ENCODE peak calls at places on chromosomes 6 and 20, in nine cellular contexts. One of them, this sample, is unnamed.

GRCh38 chr6:6596529-6596928 is 8.0 kb downstream of the LY86 start:
- DNase-seq in Panc1: no peak
- DNase-seq in stomach: no peak
- DNase-seq in H1: no peak
- DNase-seq in GM23338: no peak
- DNase-seq in GM12878: no peak
- DNase-seq in spleen: no peak
- DNase-seq in transverse colon: no peak
- DNase-seq in endothelial cell of umbilical vein: no peak
- DNase-seq in this sample: no peak

GRCh38 chr20:42442728-42443127 is 747.0 kb downstream of the PTPRT start:
- DNase-seq in Panc1: no peak
- DNase-seq in H1: no peak
- DNase-seq in GM12878: no peak
- DNase-seq in stomach: no peak
- DNase-seq in GM23338: no peak
- DNase-seq in transverse colon: no peak
- DNase-seq in spleen: no peak
- DNase-seq in endothelial cell of umbilical vein: no peak
- DNase-seq in this sample: no peak

GRCh38 chr6:70956451-70957283 is at the start of gene B3GAT2:
- DNase-seq in GM23338: peak
- DNase-seq in transverse colon: no peak
- DNase-seq in stomach: no peak
- DNase-seq in Panc1: no peak
- DNase-seq in endothelial cell of umbilical vein: peak
- DNase-seq in H1: peak
- DNase-seq in GM12878: no peak
- DNase-seq in spleen: peak
- DNase-seq in this sample: no peak

GRCh38 chr6:155317186-155317585 is 2.9 kb upstream of the TFB1M start:
- DNase-seq in spleen: no peak
- DNase-seq in endothelial cell of umbilical vein: no peak
- DNase-seq in GM23338: no peak
- DNase-seq in H1: no peak
- DNase-seq in transverse colon: no peak
- DNase-seq in GM12878: no peak
- DNase-seq in Panc1: no peak
- DNase-seq in stomach: no peak
- DNase-seq in this sample: no peak

GRCh38 chr6:14664616-14665315 is 547.2 kb downstream of the CD83 start:
- DNase-seq in stomach: no peak
- DNase-seq in spleen: no peak
- DNase-seq in H1: no peak
- DNase-seq in transverse colon: no peak
- DNase-seq in GM23338: peak
- DNase-seq in Panc1: no peak
- DNase-seq in GM12878: no peak
- DNase-seq in endothelial cell of umbilical vein: no peak
- DNase-seq in this sample: no peak

GRCh38 chr6:34051339-34051919 is 94.5 kb downstream of the GRM4 start:
- DNase-seq in GM12878: no peak
- DNase-seq in endothelial cell of umbilical vein: peak
- DNase-seq in Panc1: no peak
- DNase-seq in transverse colon: no peak
- DNase-seq in spleen: no peak
- DNase-seq in stomach: no peak
- DNase-seq in H1: no peak
- DNase-seq in GM23338: no peak
- DNase-seq in this sample: no peak

GRCh38 chr6:111793711-111794111 is 79.5 kb downstream of the FYN start:
- DNase-seq in transverse colon: peak
- DNase-seq in GM12878: no peak
- DNase-seq in endothelial cell of umbilical vein: no peak
- DNase-seq in GM23338: no peak
- DNase-seq in Panc1: no peak
- DNase-seq in stomach: peak
- DNase-seq in H1: no peak
- DNase-seq in spleen: peak
- DNase-seq in this sample: no peak

GRCh38 chr6:161152904-161153662 is 120.8 kb downstream of the AGPAT4 start:
- DNase-seq in GM23338: no peak
- DNase-seq in stomach: no peak
- DNase-seq in endothelial cell of umbilical vein: no peak
- DNase-seq in H1: no peak
- DNase-seq in GM12878: no peak
- DNase-seq in spleen: no peak
- DNase-seq in Panc1: no peak
- DNase-seq in transverse colon: no peak
- DNase-seq in this sample: no peak

GRCh38 chr6:134732761-134733160 is 217.1 kb downstream of the ALDH8A1 start:
- DNase-seq in GM12878: no peak
- DNase-seq in H1: no peak
- DNase-seq in stomach: no peak
- DNase-seq in Panc1: no peak
- DNase-seq in transverse colon: no peak
- DNase-seq in endothelial cell of umbilical vein: no peak
- DNase-seq in spleen: no peak
- DNase-seq in GM23338: no peak
- DNase-seq in this sample: no peak

GRCh38 chr6:52664185-52664990 is 6.5 kb upstream of the TMEM14A start:
- DNase-seq in endothelial cell of umbilical vein: peak
- DNase-seq in GM12878: peak
- DNase-seq in GM23338: peak
- DNase-seq in Panc1: peak
- DNase-seq in stomach: peak
- DNase-seq in spleen: peak
- DNase-seq in H1: peak
- DNase-seq in transverse colon: peak
- DNase-seq in this sample: peak

GRCh38 chr20:61909028-61909427 is 156.7 kb downstream of the TAF4 start:
- DNase-seq in Panc1: no peak
- DNase-seq in GM12878: no peak
- DNase-seq in H1: no peak
- DNase-seq in endothelial cell of umbilical vein: no peak
- DNase-seq in stomach: no peak
- DNase-seq in GM23338: no peak
- DNase-seq in transverse colon: no peak
- DNase-seq in spleen: peak
- DNase-seq in this sample: no peak

GRCh38 chr20:50399003-50399916 is 110.9 kb upstream of the PTPN1 start:
- DNase-seq in transverse colon: peak
- DNase-seq in Panc1: no peak
- DNase-seq in H1: no peak
- DNase-seq in stomach: peak
- DNase-seq in spleen: no peak
- DNase-seq in GM12878: no peak
- DNase-seq in GM23338: no peak
- DNase-seq in endothelial cell of umbilical vein: no peak
- DNase-seq in this sample: peak

GRCh38 chr6:46437671-46438221 is 53.5 kb downstream of the RCAN2 start:
- DNase-seq in stomach: no peak
- DNase-seq in endothelial cell of umbilical vein: no peak
- DNase-seq in Panc1: no peak
- DNase-seq in spleen: no peak
- DNase-seq in GM23338: no peak
- DNase-seq in GM12878: no peak
- DNase-seq in transverse colon: no peak
- DNase-seq in H1: no peak
- DNase-seq in this sample: no peak

GRCh38 chr20:62496525-62497218 is 20.9 kb upstream of the GATA5 start:
- DNase-seq in endothelial cell of umbilical vein: no peak
- DNase-seq in GM23338: peak
- DNase-seq in GM12878: no peak
- DNase-seq in transverse colon: peak
- DNase-seq in H1: peak
- DNase-seq in stomach: no peak
- DNase-seq in spleen: no peak
- DNase-seq in Panc1: no peak
- DNase-seq in this sample: no peak

GRCh38 chr6:3031857-3032256 is 32.2 kb downstream of the NQO2 start:
- DNase-seq in H1: no peak
- DNase-seq in GM23338: no peak
- DNase-seq in spleen: no peak
- DNase-seq in endothelial cell of umbilical vein: no peak
- DNase-seq in stomach: no peak
- DNase-seq in GM12878: no peak
- DNase-seq in transverse colon: no peak
- DNase-seq in Panc1: no peak
- DNase-seq in this sample: no peak

GRCh38 chr6:154247119-154247814 is 109.3 kb downstream of the IPCEF1 start:
- DNase-seq in stomach: no peak
- DNase-seq in spleen: no peak
- DNase-seq in H1: no peak
- DNase-seq in GM23338: peak
- DNase-seq in GM12878: no peak
- DNase-seq in endothelial cell of umbilical vein: peak
- DNase-seq in transverse colon: no peak
- DNase-seq in Panc1: no peak
- DNase-seq in this sample: no peak

GRCh38 chr6:117540670-117541069 is 58.2 kb downstream of the DCBLD1 start:
- DNase-seq in endothelial cell of umbilical vein: no peak
- DNase-seq in GM12878: no peak
- DNase-seq in GM23338: no peak
- DNase-seq in Panc1: no peak
- DNase-seq in H1: no peak
- DNase-seq in transverse colon: no peak
- DNase-seq in spleen: no peak
- DNase-seq in stomach: no peak
- DNase-seq in this sample: no peak

GRCh38 chr6:166435574-166435973 is 52.8 kb upstream of the MPC1 start:
- DNase-seq in H1: no peak
- DNase-seq in endothelial cell of umbilical vein: no peak
- DNase-seq in Panc1: no peak
- DNase-seq in stomach: peak
- DNase-seq in transverse colon: peak
- DNase-seq in spleen: no peak
- DNase-seq in GM23338: no peak
- DNase-seq in GM12878: no peak
- DNase-seq in this sample: no peak

GRCh38 chr6:135871296-135871695 is 19.8 kb downstream of the PDE7B start:
- DNase-seq in spleen: no peak
- DNase-seq in H1: no peak
- DNase-seq in GM23338: no peak
- DNase-seq in transverse colon: no peak
- DNase-seq in endothelial cell of umbilical vein: no peak
- DNase-seq in GM12878: no peak
- DNase-seq in stomach: no peak
- DNase-seq in Panc1: no peak
- DNase-seq in this sample: no peak

GRCh38 chr20:2476742-2477615 is 6.4 kb upstream of the SNRPB start:
- DNase-seq in stomach: no peak
- DNase-seq in spleen: no peak
- DNase-seq in GM12878: no peak
- DNase-seq in H1: no peak
- DNase-seq in transverse colon: no peak
- DNase-seq in GM23338: peak
- DNase-seq in Panc1: no peak
- DNase-seq in endothelial cell of umbilical vein: peak
- DNase-seq in this sample: no peak
- TF ChIP-seq CTCF in stomach: no peak
- TF ChIP-seq CTCF in spleen: no peak
- TF ChIP-seq CTCF in GM12878: peak
- TF ChIP-seq CTCF in H1: peak
- TF ChIP-seq CTCF in transverse colon: no peak
- TF ChIP-seq CTCF in GM23338: peak
- TF ChIP-seq CTCF in Panc1: peak
- TF ChIP-seq CTCF in endothelial cell of umbilical vein: peak
- TF ChIP-seq CTCF in this sample: no peak

DNA sequence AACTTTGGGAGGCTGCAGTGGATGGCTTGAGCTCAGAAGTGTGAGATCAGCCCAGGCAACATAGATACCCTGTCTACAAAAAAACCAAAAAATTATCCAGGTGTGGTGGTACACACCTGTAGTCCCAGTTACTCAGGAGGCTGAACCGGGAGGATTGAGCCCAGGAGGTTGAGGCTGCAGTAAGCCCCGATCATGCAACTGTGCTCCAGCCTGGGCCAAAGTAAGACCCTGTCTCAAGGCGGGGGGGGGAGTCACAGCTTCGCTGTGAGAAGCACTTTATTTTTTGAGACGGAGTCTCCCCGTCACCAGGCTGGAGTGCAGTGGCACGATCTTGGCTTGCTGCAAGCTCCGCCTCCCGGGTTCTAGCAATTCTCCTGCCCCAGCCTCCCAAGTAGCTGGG is 54.2 kb downstream of the EZR start:
- DNase-seq in GM23338: no peak
- DNase-seq in stomach: no peak
- DNase-seq in spleen: no peak
- DNase-seq in GM12878: no peak
- DNase-seq in endothelial cell of umbilical vein: no peak
- DNase-seq in Panc1: no peak
- DNase-seq in transverse colon: no peak
- DNase-seq in H1: no peak
- DNase-seq in this sample: no peak
- TF ChIP-seq POLR2AphosphoS5 in GM23338: no peak
- TF ChIP-seq POLR2AphosphoS5 in stomach: peak
- TF ChIP-seq POLR2AphosphoS5 in spleen: no peak
- TF ChIP-seq POLR2AphosphoS5 in GM12878: no peak
- TF ChIP-seq POLR2AphosphoS5 in endothelial cell of umbilical vein: no peak
- TF ChIP-seq POLR2AphosphoS5 in Panc1: no peak
- TF ChIP-seq POLR2AphosphoS5 in transverse colon: no peak
- TF ChIP-seq POLR2AphosphoS5 in H1: no peak
- TF ChIP-seq POLR2AphosphoS5 in this sample: no peak

GRCh38 chr20:47444584-47444983 is 57.1 kb upstream of the NCOA3 start:
- DNase-seq in H1: no peak
- DNase-seq in GM12878: no peak
- DNase-seq in GM23338: no peak
- DNase-seq in transverse colon: no peak
- DNase-seq in Panc1: no peak
- DNase-seq in stomach: no peak
- DNase-seq in spleen: peak
- DNase-seq in endothelial cell of umbilical vein: no peak
- DNase-seq in this sample: no peak
- H3K4me3 ChIP-seq in H1: no peak
- H3K4me3 ChIP-seq in GM12878: no peak
- H3K4me3 ChIP-seq in GM23338: no peak
- H3K4me3 ChIP-seq in transverse colon: no peak
- H3K4me3 ChIP-seq in Panc1: no peak
- H3K4me3 ChIP-seq in stomach: no peak
- H3K4me3 ChIP-seq in spleen: no peak
- H3K4me3 ChIP-seq in endothelial cell of umbilical vein: no peak
- H3K4me3 ChIP-seq in this sample: no peak

DNA sequence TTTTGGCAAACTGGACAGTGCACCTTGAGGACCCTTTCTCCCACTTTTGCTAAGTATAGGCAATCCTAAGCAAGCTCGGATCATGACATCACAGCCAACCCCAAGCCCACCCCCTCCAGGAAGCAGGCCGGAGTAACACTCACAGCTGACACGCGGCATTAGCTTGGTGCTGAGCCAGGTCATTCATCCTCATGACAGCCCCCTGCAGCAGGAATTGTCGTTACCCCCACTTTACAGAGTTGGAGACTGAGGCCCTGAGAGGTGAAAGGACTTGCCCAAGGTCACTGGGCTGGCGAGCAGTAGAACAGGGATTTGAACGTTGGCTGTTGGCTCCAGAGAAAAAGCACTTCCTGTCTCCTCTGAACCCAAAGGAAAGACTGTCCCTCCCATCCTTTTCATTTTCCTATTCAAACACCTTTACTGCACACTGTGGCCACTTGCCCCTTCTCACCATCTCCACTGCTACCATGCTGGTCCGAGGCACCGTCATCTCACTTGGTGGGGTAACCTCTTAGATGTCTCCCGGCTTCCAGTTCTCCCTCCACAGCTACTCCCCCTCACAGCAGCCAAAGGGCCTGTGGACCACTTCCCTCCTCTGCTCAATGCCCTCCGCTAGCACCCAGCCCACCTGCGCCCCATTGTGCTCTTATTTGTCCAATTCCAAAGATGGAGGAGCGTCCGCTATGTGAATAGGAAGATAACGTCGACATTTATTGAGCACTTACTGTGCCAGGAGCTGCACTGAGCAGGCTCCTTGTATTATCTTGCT is 84.7 kb downstream of the PREX1 start:
- DNase-seq in spleen: no peak
- DNase-seq in endothelial cell of umbilical vein: no peak
- DNase-seq in transverse colon: no peak
- DNase-seq in Panc1: no peak
- DNase-seq in GM12878: no peak
- DNase-seq in GM23338: no peak
- DNase-seq in H1: no peak
- DNase-seq in stomach: no peak
- DNase-seq in this sample: no peak
- TF ChIP-seq CTCF in spleen: no peak
- TF ChIP-seq CTCF in endothelial cell of umbilical vein: no peak
- TF ChIP-seq CTCF in transverse colon: no peak
- TF ChIP-seq CTCF in Panc1: no peak
- TF ChIP-seq CTCF in GM12878: no peak
- TF ChIP-seq CTCF in GM23338: no peak
- TF ChIP-seq CTCF in H1: no peak
- TF ChIP-seq CTCF in stomach: no peak
- TF ChIP-seq CTCF in this sample: no peak